ENCODE peak calls at places on chromosome 5, in six cellular contexts. P is psoas muscle; J is CD8-positive, alpha-beta T cell; C is OCI-LY7; X is IMR-90; O is CD8-positive, alpha-beta memory T cell. F is an unnamed sample. For H3K36me3, the result is how much of the 10 kb centered on the place peaks cover.

GRCh38 chr5:34547300-34548085 is 108.6 kb upstream of the RAI14 start:
- DNase-seq in P (no peak), J (no peak), C (no peak), X (no peak), O (no peak), F (no peak)

GRCh38 chr5:169554251-169554650 is 29.3 kb upstream of the SPDL1 start:
- DNase-seq in P (no peak), J (no peak), C (no peak), X (no peak), O (no peak), F (no peak)

GRCh38 chr5:175466700-175467318 is 11.6 kb upstream of the SFXN1 start:
- DNase-seq in P (peak), J (no peak), C (no peak), X (no peak), O (no peak), F (no peak)

GRCh38 chr5:20446121-20446520 is 458.1 kb upstream of the CDH18 start:
- DNase-seq in P (no peak), J (no peak), C (no peak), X (no peak), O (no peak), F (no peak)

GRCh38 chr5:158807-159447 is 32.4 kb upstream of the LRRC14B start:
- DNase-seq in P (no peak), J (no peak), C (no peak), X (no peak), O (no peak), F (no peak)

GRCh38 chr5:148849461-148849860 is 23.1 kb downstream of the ADRB2 start:
- DNase-seq in P (no peak), J (peak), C (peak), X (no peak), O (no peak), F (no peak)

GRCh38 chr5:55903121-55903701 is 52.1 kb downstream of the IL31RA start:
- DNase-seq in P (no peak), J (peak), C (no peak), X (peak), O (peak), F (no peak)

GRCh38 chr5:57817001-57817453 is 334.4 kb upstream of the ACTBL2 start:
- DNase-seq in P (no peak), J (no peak), C (no peak), X (no peak), O (no peak), F (no peak)

GRCh38 chr5:161544350-161544765 is 2.2 kb downstream of the GABRB2 start:
- DNase-seq in P (no peak), J (no peak), C (peak), X (peak), O (no peak), F (no peak)

GRCh38 chr5:19886123-19886921 is 101.7 kb downstream of the CDH18 start:
- DNase-seq in P (no peak), J (no peak), C (no peak), X (peak), O (no peak), F (peak)

GRCh38 chr5:343461-344401 is 22.2 kb downstream of the AHRR start:
- DNase-seq in P (no peak), J (peak), C (no peak), X (peak), O (peak), F (no peak)

GRCh38 chr5:6418679-6419276 is 29.9 kb upstream of the UBE2QL1 start:
- DNase-seq in P (no peak), J (no peak), C (no peak), X (no peak), O (no peak), F (no peak)

GRCh38 chr5:178130576-178131445 is at the start of gene RMND5B:
- DNase-seq in P (peak), J (peak), C (peak), X (peak), O (peak), F (no peak)

GRCh38 chr5:126248611-126249010 is 174.6 kb upstream of the GRAMD2B start:
- DNase-seq in P (no peak), J (no peak), C (no peak), X (no peak), O (no peak), F (no peak)

GRCh38 chr5:45578270-45578669 is 117.9 kb downstream of the HCN1 start:
- DNase-seq in P (no peak), J (no peak), C (no peak), X (no peak), O (no peak), F (no peak)

GRCh38 chr5:55593115-55593472 is 58.3 kb upstream of the PLPP1 start:
- DNase-seq in P (no peak), J (no peak), C (no peak), X (no peak), O (no peak), F (no peak)

GRCh38 chr5:18764161-18764560 is 1129.9 kb downstream of the TAF11L14 start:
- DNase-seq in P (no peak), J (no peak), C (no peak), X (no peak), O (no peak), F (no peak)

GRCh38 chr5:109589983-109590382 is 99.7 kb upstream of the MAN2A1 start:
- DNase-seq in P (no peak), J (no peak), C (peak), X (no peak), O (peak), F (no peak)

GRCh38 chr5:142944140-142944539 is 174.0 kb downstream of the ARHGAP26 start:
- DNase-seq in P (no peak), J (no peak), C (no peak), X (peak), O (no peak), F (no peak)

GRCh38 chr5:111261610-111262009 is 37.4 kb downstream of the CAMK4 start:
- DNase-seq in P (no peak), J (no peak), C (no peak), X (no peak), O (no peak), F (no peak)

GRCh38 chr5:38780950-38781349 is 64.9 kb upstream of the OSMR start:
- DNase-seq in P (peak), J (no peak), C (no peak), X (peak), O (no peak), F (no peak)

GRCh38 chr5:161925960-161926359 is 78.0 kb downstream of the GABRA1 start:
- DNase-seq in P (no peak), J (no peak), C (peak), X (no peak), O (no peak), F (no peak)

GRCh38 chr5:23506329-23507236 is 826 bp upstream of the PRDM9 start:
- DNase-seq in P (no peak), J (no peak), C (no peak), X (no peak), O (no peak), F (no peak)

GRCh38 chr5:141618030-141618803 is 583 bp downstream of the DIAPH1 start:
- DNase-seq in P (peak), J (peak), C (peak), X (peak), O (peak), F (no peak)

GRCh38 chr5:141615991-141616715 is 2.6 kb downstream of the DIAPH1 start:
- DNase-seq in P (no peak), J (no peak), C (no peak), X (no peak), O (no peak), F (no peak)

GRCh38 chr5:141618804-141619554 is at the start of gene DIAPH1:
- DNase-seq in P (peak), J (peak), C (peak), X (peak), O (peak), F (peak)

GRCh38 chr5:141617682-141618029 is 1.1 kb downstream of the DIAPH1 start:
- DNase-seq in P (no peak), J (no peak), C (no peak), X (no peak), O (peak), F (no peak)

GRCh38 chr5:141617128-141617527 is 1.7 kb downstream of the DIAPH1 start:
- DNase-seq in P (no peak), J (no peak), C (no peak), X (peak), O (no peak), F (no peak)
- H3K36me3 ChIP-seq in P (under half), J (under half), C (half or more), X (under half), O (under half), F (under half)

GRCh38 chr5:14738050-14738449 is 73.5 kb downstream of the OTULIN start:
- DNase-seq in P (no peak), J (no peak), C (no peak), X (no peak), O (no peak), F (no peak)
- H3K36me3 ChIP-seq in P (under half), J (under half), C (under half), X (under half), O (under half), F (under half)

GRCh38 chr5:134561871-134562296 is 36.4 kb downstream of the JADE2 start:
- DNase-seq in P (no peak), J (no peak), C (peak), X (peak), O (no peak), F (no peak)

GRCh38 chr5:134555889-134556311 is 30.4 kb downstream of the JADE2 start:
- DNase-seq in P (peak), J (peak), C (peak), X (peak), O (peak), F (no peak)

GRCh38 chr5:134560698-134561097 is 35.2 kb downstream of the JADE2 start:
- DNase-seq in P (no peak), J (no peak), C (no peak), X (no peak), O (no peak), F (no peak)

GRCh38 chr5:134556994-134557393 is 31.5 kb downstream of the JADE2 start:
- DNase-seq in P (no peak), J (no peak), C (no peak), X (no peak), O (no peak), F (no peak)

GRCh38 chr5:134559672-134560071 is 34.2 kb downstream of the JADE2 start:
- DNase-seq in P (no peak), J (no peak), C (no peak), X (no peak), O (no peak), F (no peak)
- H3K36me3 ChIP-seq in P (half or more), J (half or more), C (half or more), X (half or more), O (half or more), F (under half)

GRCh38 chr5:172904643-172905345 is 54.4 kb upstream of the RPL26L1 start:
- DNase-seq in P (peak), J (no peak), C (no peak), X (peak), O (no peak), F (no peak)
- H3K36me3 ChIP-seq in P (under half), J (under half), C (under half), X (under half), O (under half), F (under half)

DNA sequence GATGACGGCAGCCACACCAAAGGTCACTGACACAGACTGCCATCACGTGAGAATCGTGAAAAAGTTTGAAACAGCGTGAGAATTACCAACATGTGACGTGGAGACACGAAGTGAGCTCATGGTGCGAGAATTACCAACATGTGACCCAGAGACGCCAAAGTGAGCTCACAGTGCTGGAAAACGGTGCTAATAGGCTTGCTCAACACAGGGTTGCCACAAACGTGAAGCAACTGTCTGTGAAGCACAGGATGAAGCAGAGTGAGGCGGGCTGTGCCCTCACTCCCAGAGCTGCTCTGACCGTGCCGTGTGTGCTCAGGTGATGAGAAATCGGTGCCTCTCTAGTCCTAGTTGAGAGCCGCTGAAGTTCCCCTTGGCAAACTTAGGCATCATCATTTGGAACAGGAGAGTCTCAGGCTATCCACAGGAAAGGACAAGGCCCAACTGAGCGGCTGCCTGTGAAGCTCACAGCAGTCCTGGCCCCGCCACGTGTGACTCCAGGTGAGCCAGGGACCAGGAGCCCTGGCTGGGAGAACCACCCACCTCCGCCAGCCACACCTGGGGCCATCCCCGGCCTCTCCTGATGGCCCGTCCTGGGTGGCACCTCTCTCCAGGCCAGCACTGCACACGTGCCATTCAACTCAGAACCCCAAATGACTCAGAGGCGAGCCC is 29.8 kb upstream of the SLC6A3 start:
- DNase-seq in P (no peak), J (no peak), C (no peak), X (no peak), O (no peak), F (no peak)
- H3K36me3 ChIP-seq in P (under half), J (under half), C (half or more), X (half or more), O (under half), F (under half)

F was measured in BJ.